ENCODE peak calls at places on chromosomes 11 and 22, in four cellular contexts. One of them, this sample, is unnamed.

GRCh38 chr22:24088796-24089195 is 77.7 kb downstream of the CABIN1 start:
- DNase-seq in mucosa of descending colon: no peak
- DNase-seq in endothelial cell of umbilical vein: no peak
- DNase-seq in GM06990: no peak
- DNase-seq in this sample: no peak

GRCh38 chr11:100563541-100564280 is 123.4 kb upstream of the ARHGAP42 start:
- DNase-seq in mucosa of descending colon: no peak
- DNase-seq in endothelial cell of umbilical vein: no peak
- DNase-seq in GM06990: no peak
- DNase-seq in this sample: no peak

GRCh38 chr11:65292866-65293265 is 21.8 kb upstream of the CDC42EP2 start:
- DNase-seq in mucosa of descending colon: no peak
- DNase-seq in endothelial cell of umbilical vein: no peak
- DNase-seq in GM06990: no peak
- DNase-seq in this sample: no peak

GRCh38 chr11:59842316-59842715 is 3.0 kb downstream of the CBLIF start:
- DNase-seq in mucosa of descending colon: no peak
- DNase-seq in endothelial cell of umbilical vein: no peak
- DNase-seq in GM06990: no peak
- DNase-seq in this sample: no peak

GRCh38 chr11:109970516-109971183 is 122.5 kb upstream of the ZC3H12C start:
- DNase-seq in mucosa of descending colon: no peak
- DNase-seq in endothelial cell of umbilical vein: no peak
- DNase-seq in GM06990: peak
- DNase-seq in this sample: no peak

GRCh38 chr22:49026476-49027121 is 801.1 kb downstream of the BRD1 start:
- DNase-seq in mucosa of descending colon: peak
- DNase-seq in endothelial cell of umbilical vein: no peak
- DNase-seq in GM06990: no peak
- DNase-seq in this sample: no peak

GRCh38 chr22:36086170-36086490 is 57.5 kb upstream of the RBFOX2 start:
- DNase-seq in mucosa of descending colon: no peak
- DNase-seq in endothelial cell of umbilical vein: no peak
- DNase-seq in GM06990: no peak
- DNase-seq in this sample: no peak

GRCh38 chr22:30453731-30454510 is 17.9 kb downstream of the SEC14L3 start:
- DNase-seq in mucosa of descending colon: no peak
- DNase-seq in endothelial cell of umbilical vein: no peak
- DNase-seq in GM06990: no peak
- DNase-seq in this sample: no peak

GRCh38 chr11:17458268-17458667 is 18.4 kb downstream of the ABCC8 start:
- DNase-seq in mucosa of descending colon: no peak
- DNase-seq in endothelial cell of umbilical vein: no peak
- DNase-seq in GM06990: no peak
- DNase-seq in this sample: no peak

GRCh38 chr11:103662880-103663279 is 373.6 kb upstream of the DDI1 start:
- DNase-seq in mucosa of descending colon: no peak
- DNase-seq in endothelial cell of umbilical vein: peak
- DNase-seq in GM06990: no peak
- DNase-seq in this sample: no peak

GRCh38 chr11:79098096-79098495 is 342.7 kb downstream of the TENM4 start:
- DNase-seq in mucosa of descending colon: no peak
- DNase-seq in endothelial cell of umbilical vein: no peak
- DNase-seq in GM06990: no peak
- DNase-seq in this sample: no peak

GRCh38 chr11:70364745-70365535 is 33.4 kb upstream of the CTTN start:
- DNase-seq in mucosa of descending colon: no peak
- DNase-seq in endothelial cell of umbilical vein: no peak
- DNase-seq in GM06990: peak
- DNase-seq in this sample: no peak

GRCh38 chr11:2099523-2100316 is 39.5 kb downstream of the IGF2 start:
- DNase-seq in mucosa of descending colon: peak
- DNase-seq in endothelial cell of umbilical vein: peak
- DNase-seq in GM06990: no peak
- DNase-seq in this sample: no peak

GRCh38 chr22:28976588-28976987 is 85.0 kb downstream of the C22orf31 start:
- DNase-seq in mucosa of descending colon: no peak
- DNase-seq in endothelial cell of umbilical vein: peak
- DNase-seq in GM06990: no peak
- DNase-seq in this sample: no peak

GRCh38 chr11:102007567-102008437 is 39.4 kb upstream of the CFAP300 start:
- DNase-seq in mucosa of descending colon: no peak
- DNase-seq in endothelial cell of umbilical vein: peak
- DNase-seq in GM06990: peak
- DNase-seq in this sample: no peak

GRCh38 chr11:122102426-122102825 is 13.6 kb downstream of the BLID start:
- DNase-seq in mucosa of descending colon: no peak
- DNase-seq in endothelial cell of umbilical vein: no peak
- DNase-seq in GM06990: no peak
- DNase-seq in this sample: no peak

GRCh38 chr11:86141645-86142569 is 73.0 kb upstream of the PICALM start:
- DNase-seq in mucosa of descending colon: no peak
- DNase-seq in endothelial cell of umbilical vein: no peak
- DNase-seq in GM06990: no peak
- DNase-seq in this sample: peak

GRCh38 chr11:107562647-107563208 is 2.8 kb downstream of the ALKBH8 start:
- DNase-seq in mucosa of descending colon: no peak
- DNase-seq in endothelial cell of umbilical vein: peak
- DNase-seq in GM06990: no peak
- DNase-seq in this sample: no peak

GRCh38 chr11:122803716-122804115 is 34.6 kb upstream of the CRTAM start:
- DNase-seq in mucosa of descending colon: no peak
- DNase-seq in endothelial cell of umbilical vein: no peak
- DNase-seq in GM06990: no peak
- DNase-seq in this sample: no peak

GRCh38 chr22:40480996-40481395 is 110.6 kb downstream of the SGSM3 start:
- DNase-seq in mucosa of descending colon: no peak
- DNase-seq in endothelial cell of umbilical vein: peak
- DNase-seq in GM06990: no peak
- DNase-seq in this sample: no peak

GRCh38 chr11:62146476-62147200 is 22.8 kb downstream of the INCENP start:
- DNase-seq in mucosa of descending colon: no peak
- DNase-seq in endothelial cell of umbilical vein: no peak
- DNase-seq in GM06990: no peak
- DNase-seq in this sample: no peak

DNA sequence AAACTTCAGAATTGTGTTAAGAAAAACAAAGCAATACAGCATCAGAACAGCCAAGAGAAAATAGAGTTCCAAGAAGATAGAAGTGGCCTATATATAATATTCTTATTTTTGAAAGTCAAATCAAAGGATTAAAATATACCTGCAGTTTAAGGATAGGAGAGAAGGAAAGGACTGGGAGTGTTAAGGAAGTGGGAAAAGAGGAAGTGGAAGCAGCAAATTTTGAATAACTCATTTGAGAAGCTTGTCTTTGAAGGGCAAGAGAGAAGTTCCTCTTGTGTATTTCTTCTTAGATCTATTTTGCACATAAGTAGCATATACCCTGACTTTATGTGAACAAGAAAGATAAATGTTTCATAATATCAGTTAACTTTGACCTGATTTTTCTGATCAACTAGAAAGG is 62.6 kb upstream of the SLC17A6 start:
- DNase-seq in mucosa of descending colon: no peak
- DNase-seq in endothelial cell of umbilical vein: no peak
- DNase-seq in GM06990: no peak
- DNase-seq in this sample: no peak
- TF ChIP-seq CTCF in mucosa of descending colon: no peak
- TF ChIP-seq CTCF in endothelial cell of umbilical vein: no peak
- TF ChIP-seq CTCF in GM06990: no peak
- TF ChIP-seq CTCF in this sample: no peak

DNA sequence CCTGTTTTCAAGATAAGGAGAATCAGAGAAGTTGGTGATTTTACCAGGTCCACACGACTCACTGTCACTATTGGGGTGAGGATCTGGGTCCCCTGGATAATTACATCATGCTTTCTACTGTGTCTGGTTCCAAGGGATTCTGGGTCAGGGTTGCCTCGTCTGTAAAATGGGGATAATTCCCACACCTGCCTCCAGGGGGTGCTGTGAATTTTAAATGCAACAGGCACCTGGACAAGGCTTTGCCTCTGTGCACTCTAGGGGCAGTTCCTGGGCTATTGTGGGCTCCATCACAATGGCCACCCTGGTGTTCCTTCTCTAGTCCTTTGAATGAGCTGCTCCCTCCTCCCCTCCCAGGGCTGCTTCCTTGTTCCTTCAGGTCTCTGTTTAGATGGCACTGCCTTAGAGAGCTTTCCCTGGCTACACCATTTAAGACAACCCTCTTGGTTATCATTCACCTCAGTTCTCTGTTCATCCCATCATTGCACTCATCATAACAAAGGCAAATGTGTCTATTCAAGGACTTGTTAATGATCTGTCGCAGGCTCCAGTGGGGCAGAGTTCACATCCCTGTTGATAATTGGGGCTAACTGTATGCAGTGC is 178.6 kb downstream of the MIAT start:
- DNase-seq in mucosa of descending colon: no peak
- DNase-seq in endothelial cell of umbilical vein: peak
- DNase-seq in GM06990: peak
- DNase-seq in this sample: no peak
- TF ChIP-seq CTCF in mucosa of descending colon: peak
- TF ChIP-seq CTCF in endothelial cell of umbilical vein: peak
- TF ChIP-seq CTCF in GM06990: peak
- TF ChIP-seq CTCF in this sample: peak

DNA sequence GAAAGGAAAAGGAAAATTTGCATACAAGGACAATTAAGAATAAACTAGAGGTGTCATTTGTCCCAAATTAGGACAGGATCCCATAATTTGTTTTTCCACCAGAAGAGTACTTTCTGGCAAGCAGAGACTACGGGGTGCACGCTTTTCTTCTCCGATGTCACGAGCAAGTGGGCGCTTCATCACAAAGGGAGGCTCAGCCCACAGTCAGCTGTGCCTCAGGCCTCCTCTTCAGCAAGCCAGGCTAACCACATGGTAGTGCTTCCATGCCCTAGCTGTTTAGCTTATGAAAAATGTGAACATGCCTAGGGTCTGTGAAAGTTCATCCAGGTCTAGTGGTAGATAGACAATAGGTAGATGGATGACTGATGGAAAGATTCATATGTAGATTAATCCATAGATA is 68.8 kb upstream of the LDLRAD3 start:
- DNase-seq in mucosa of descending colon: no peak
- DNase-seq in endothelial cell of umbilical vein: no peak
- DNase-seq in GM06990: no peak
- DNase-seq in this sample: no peak
- TF ChIP-seq CTCF in mucosa of descending colon: no peak
- TF ChIP-seq CTCF in endothelial cell of umbilical vein: no peak
- TF ChIP-seq CTCF in GM06990: no peak
- TF ChIP-seq CTCF in this sample: no peak

DNA sequence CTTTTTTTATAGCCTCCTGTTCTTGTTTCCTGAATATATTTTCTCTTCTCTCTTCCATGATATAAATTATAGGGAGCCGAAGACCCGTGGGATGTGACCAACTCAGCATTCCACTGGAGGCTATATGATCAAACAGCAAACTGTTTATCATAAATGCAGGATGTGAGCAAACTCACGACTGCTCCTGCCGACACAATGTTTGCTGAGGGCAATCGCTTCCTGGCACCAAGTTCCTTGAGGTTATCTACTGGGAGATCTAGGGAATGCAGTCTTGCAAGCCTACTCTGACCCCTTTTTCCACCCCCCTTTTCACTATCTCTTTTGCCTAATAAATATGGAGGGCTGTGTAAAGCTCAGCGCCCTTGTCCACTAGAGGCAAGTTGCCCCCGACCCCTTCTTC is 13.5 kb upstream of the PLAAT4 start:
- DNase-seq in mucosa of descending colon: no peak
- DNase-seq in endothelial cell of umbilical vein: no peak
- DNase-seq in GM06990: no peak
- DNase-seq in this sample: no peak
- TF ChIP-seq CTCF in mucosa of descending colon: no peak
- TF ChIP-seq CTCF in endothelial cell of umbilical vein: no peak
- TF ChIP-seq CTCF in GM06990: no peak
- TF ChIP-seq CTCF in this sample: no peak

GRCh38 chr11:36376888-36377758 is 81.0 kb downstream of the PRR5L start:
- DNase-seq in mucosa of descending colon: peak
- DNase-seq in endothelial cell of umbilical vein: peak
- DNase-seq in GM06990: peak
- DNase-seq in this sample: peak
- TF ChIP-seq CTCF in mucosa of descending colon: peak
- TF ChIP-seq CTCF in endothelial cell of umbilical vein: peak
- TF ChIP-seq CTCF in GM06990: peak
- TF ChIP-seq CTCF in this sample: peak

DNA sequence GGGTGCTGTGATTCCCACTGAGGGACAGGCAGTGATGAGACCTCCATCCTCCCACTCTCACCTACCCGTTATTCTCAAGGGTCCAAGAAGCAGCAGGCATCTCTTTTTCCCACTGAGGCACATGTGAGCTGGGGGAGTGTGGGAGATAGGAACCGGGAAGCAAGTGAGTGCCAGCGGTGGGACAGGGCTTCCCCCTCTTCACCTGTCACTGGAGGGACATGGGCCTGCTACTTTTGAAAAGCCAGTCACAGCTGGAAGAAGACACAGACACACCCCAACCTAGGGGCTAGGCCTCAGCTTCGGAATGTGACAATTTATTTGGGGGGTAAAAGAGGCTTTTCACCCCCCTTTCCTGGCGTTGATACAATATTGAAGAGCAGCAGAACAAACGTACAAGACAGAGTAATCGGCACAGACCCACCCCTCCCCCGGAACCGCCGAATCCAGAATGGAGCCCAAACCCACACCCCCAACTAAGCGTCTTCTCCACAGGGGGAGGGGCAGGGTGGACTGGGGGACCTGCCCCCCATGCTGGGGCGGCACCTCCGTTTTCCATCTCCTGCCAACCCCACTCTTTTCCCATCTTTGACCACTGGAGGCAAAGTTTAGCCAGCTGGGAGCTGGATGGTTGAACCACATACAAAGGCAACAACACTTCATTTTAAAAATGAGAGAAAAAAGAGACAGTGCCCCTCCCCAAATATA is 10.7 kb downstream of the CBX6 start:
- DNase-seq in mucosa of descending colon: no peak
- DNase-seq in endothelial cell of umbilical vein: no peak
- DNase-seq in GM06990: no peak
- DNase-seq in this sample: peak
- TF ChIP-seq CTCF in mucosa of descending colon: no peak
- TF ChIP-seq CTCF in endothelial cell of umbilical vein: peak
- TF ChIP-seq CTCF in GM06990: no peak
- TF ChIP-seq CTCF in this sample: no peak

GRCh38 chr11:130980463-130980862 is 64.2 kb upstream of the SNX19 start:
- DNase-seq in mucosa of descending colon: no peak
- DNase-seq in endothelial cell of umbilical vein: no peak
- DNase-seq in GM06990: no peak
- DNase-seq in this sample: no peak

DNA sequence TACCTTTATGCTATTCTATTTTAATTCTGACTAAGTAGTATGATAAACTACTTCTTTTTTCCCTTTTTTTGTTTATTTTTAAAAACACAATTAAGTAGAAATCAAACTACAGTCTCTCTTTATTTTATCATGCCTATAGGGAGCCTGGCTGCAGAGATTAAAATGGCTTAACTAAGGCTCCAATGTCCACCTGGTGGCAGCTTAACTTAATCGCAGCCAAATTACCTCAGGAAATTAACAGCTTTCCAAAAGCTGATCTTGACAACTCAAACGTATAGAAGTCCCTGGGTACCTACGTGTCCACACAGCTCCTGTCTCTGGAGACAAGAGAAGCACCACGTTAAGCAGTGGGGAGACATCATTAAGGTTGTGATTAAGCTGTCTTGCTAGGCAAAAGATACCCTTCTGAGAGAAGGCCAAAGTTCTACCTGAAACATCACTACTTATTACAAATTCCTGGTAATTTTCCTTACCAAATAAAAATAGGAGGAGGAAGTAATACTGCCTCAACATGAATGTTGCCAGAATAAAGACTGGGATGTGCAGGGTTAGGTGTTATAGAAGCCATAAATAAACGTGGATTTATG is 63.2 kb upstream of the SNX19 start:
- DNase-seq in mucosa of descending colon: no peak
- DNase-seq in endothelial cell of umbilical vein: peak
- DNase-seq in GM06990: no peak
- DNase-seq in this sample: no peak
- TF ChIP-seq CTCF in mucosa of descending colon: no peak
- TF ChIP-seq CTCF in endothelial cell of umbilical vein: peak
- TF ChIP-seq CTCF in GM06990: peak
- TF ChIP-seq CTCF in this sample: no peak

This sample was measured in CD14-positive monocyte.